ENCODE peak calls at places on chromosomes 12 and 14, in seven cellular contexts. One of them, this sample, is unnamed.

GRCh38 chr12:27207626-27208413 is 36.3 kb upstream of the STK38L start:
- DNase-seq in astrocyte: peak
- DNase-seq in activated naive CD8-positive, alpha-beta T cell treated with anti-CD3 and anti-CD28 coated beads for 36 hours: peak
- DNase-seq in fibroblast of gingiva: no peak
- DNase-seq in HTR-8/SVneo: no peak
- DNase-seq in progenitor cell of endocrine pancreas: no peak
- DNase-seq in GM12865: peak
- DNase-seq in this sample: no peak

GRCh38 chr12:116015525-116015924 is 262.0 kb downstream of the MED13L start:
- DNase-seq in astrocyte: peak
- DNase-seq in HTR-8/SVneo: peak
- DNase-seq in progenitor cell of endocrine pancreas: no peak
- DNase-seq in fibroblast of gingiva: peak
- DNase-seq in GM12865: peak
- DNase-seq in activated naive CD8-positive, alpha-beta T cell treated with anti-CD3 and anti-CD28 coated beads for 36 hours: no peak
- DNase-seq in this sample: no peak

GRCh38 chr14:50056457-50056856 is 59.9 kb downstream of the VCPKMT start:
- DNase-seq in HTR-8/SVneo: no peak
- DNase-seq in GM12865: no peak
- DNase-seq in astrocyte: no peak
- DNase-seq in fibroblast of gingiva: no peak
- DNase-seq in activated naive CD8-positive, alpha-beta T cell treated with anti-CD3 and anti-CD28 coated beads for 36 hours: no peak
- DNase-seq in progenitor cell of endocrine pancreas: no peak
- DNase-seq in this sample: peak

GRCh38 chr14:105324080-105324778 is 9.7 kb downstream of the PACS2 start:
- DNase-seq in GM12865: no peak
- DNase-seq in activated naive CD8-positive, alpha-beta T cell treated with anti-CD3 and anti-CD28 coated beads for 36 hours: no peak
- DNase-seq in astrocyte: no peak
- DNase-seq in HTR-8/SVneo: no peak
- DNase-seq in progenitor cell of endocrine pancreas: no peak
- DNase-seq in fibroblast of gingiva: no peak
- DNase-seq in this sample: no peak

GRCh38 chr12:42128327-42128726 is 16.3 kb downstream of the GXYLT1 start:
- DNase-seq in astrocyte: peak
- DNase-seq in HTR-8/SVneo: no peak
- DNase-seq in fibroblast of gingiva: no peak
- DNase-seq in GM12865: peak
- DNase-seq in activated naive CD8-positive, alpha-beta T cell treated with anti-CD3 and anti-CD28 coated beads for 36 hours: no peak
- DNase-seq in progenitor cell of endocrine pancreas: no peak
- DNase-seq in this sample: no peak

GRCh38 chr14:25406818-25407217 is 356.9 kb upstream of the STXBP6 start:
- DNase-seq in GM12865: peak
- DNase-seq in fibroblast of gingiva: no peak
- DNase-seq in activated naive CD8-positive, alpha-beta T cell treated with anti-CD3 and anti-CD28 coated beads for 36 hours: no peak
- DNase-seq in HTR-8/SVneo: no peak
- DNase-seq in progenitor cell of endocrine pancreas: no peak
- DNase-seq in astrocyte: no peak
- DNase-seq in this sample: no peak

GRCh38 chr12:95836630-95837239 is 22.0 kb upstream of the SNRPF start:
- DNase-seq in GM12865: no peak
- DNase-seq in astrocyte: peak
- DNase-seq in progenitor cell of endocrine pancreas: no peak
- DNase-seq in fibroblast of gingiva: peak
- DNase-seq in activated naive CD8-positive, alpha-beta T cell treated with anti-CD3 and anti-CD28 coated beads for 36 hours: no peak
- DNase-seq in HTR-8/SVneo: no peak
- DNase-seq in this sample: no peak

GRCh38 chr12:40792792-40793386 is 100.7 kb downstream of the CNTN1 start:
- DNase-seq in activated naive CD8-positive, alpha-beta T cell treated with anti-CD3 and anti-CD28 coated beads for 36 hours: no peak
- DNase-seq in astrocyte: no peak
- DNase-seq in progenitor cell of endocrine pancreas: no peak
- DNase-seq in GM12865: no peak
- DNase-seq in fibroblast of gingiva: no peak
- DNase-seq in HTR-8/SVneo: no peak
- DNase-seq in this sample: no peak

GRCh38 chr14:72723741-72724530 is 170.0 kb downstream of the DPF3 start:
- DNase-seq in astrocyte: no peak
- DNase-seq in HTR-8/SVneo: no peak
- DNase-seq in fibroblast of gingiva: peak
- DNase-seq in progenitor cell of endocrine pancreas: no peak
- DNase-seq in GM12865: no peak
- DNase-seq in activated naive CD8-positive, alpha-beta T cell treated with anti-CD3 and anti-CD28 coated beads for 36 hours: no peak
- DNase-seq in this sample: no peak

GRCh38 chr12:85363382-85364190 is 83.6 kb downstream of the ALX1 start:
- DNase-seq in astrocyte: peak
- DNase-seq in activated naive CD8-positive, alpha-beta T cell treated with anti-CD3 and anti-CD28 coated beads for 36 hours: no peak
- DNase-seq in HTR-8/SVneo: no peak
- DNase-seq in progenitor cell of endocrine pancreas: no peak
- DNase-seq in GM12865: no peak
- DNase-seq in fibroblast of gingiva: peak
- DNase-seq in this sample: no peak

GRCh38 chr12:24798335-24798734 is 150.6 kb downstream of the BCAT1 start:
- DNase-seq in GM12865: peak
- DNase-seq in astrocyte: no peak
- DNase-seq in fibroblast of gingiva: no peak
- DNase-seq in progenitor cell of endocrine pancreas: no peak
- DNase-seq in HTR-8/SVneo: no peak
- DNase-seq in activated naive CD8-positive, alpha-beta T cell treated with anti-CD3 and anti-CD28 coated beads for 36 hours: no peak
- DNase-seq in this sample: no peak

GRCh38 chr14:84976805-84977204 is 553.1 kb upstream of the FLRT2 start:
- DNase-seq in HTR-8/SVneo: no peak
- DNase-seq in astrocyte: no peak
- DNase-seq in activated naive CD8-positive, alpha-beta T cell treated with anti-CD3 and anti-CD28 coated beads for 36 hours: no peak
- DNase-seq in progenitor cell of endocrine pancreas: no peak
- DNase-seq in fibroblast of gingiva: no peak
- DNase-seq in GM12865: no peak
- DNase-seq in this sample: no peak